ENCODE peak calls at places on chromosomes 5 and 9, in six cellular contexts. One of them, this sample, is unnamed.

GRCh38 chr5:40503438-40503837 is 176.3 kb upstream of the PTGER4 start:
- DNase-seq in heart left ventricle: no peak
- DNase-seq in AG04449: no peak
- DNase-seq in A549: no peak
- DNase-seq in endothelial cell of umbilical vein: peak
- DNase-seq in left ventricle myocardium inferior: no peak
- DNase-seq in this sample: no peak

GRCh38 chr5:152560508-152561137 is 155.5 kb upstream of the NMUR2 start:
- DNase-seq in AG04449: peak
- DNase-seq in heart left ventricle: peak
- DNase-seq in A549: peak
- DNase-seq in left ventricle myocardium inferior: peak
- DNase-seq in endothelial cell of umbilical vein: peak
- DNase-seq in this sample: no peak

GRCh38 chr5:88833371-88834107 is 49.4 kb downstream of the MEF2C start:
- DNase-seq in heart left ventricle: peak
- DNase-seq in left ventricle myocardium inferior: peak
- DNase-seq in endothelial cell of umbilical vein: peak
- DNase-seq in AG04449: no peak
- DNase-seq in A549: no peak
- DNase-seq in this sample: peak

GRCh38 chr5:16889203-16889971 is 46.7 kb downstream of the MYO10 start:
- DNase-seq in endothelial cell of umbilical vein: peak
- DNase-seq in heart left ventricle: no peak
- DNase-seq in A549: peak
- DNase-seq in left ventricle myocardium inferior: no peak
- DNase-seq in AG04449: no peak
- DNase-seq in this sample: peak

GRCh38 chr9:100011062-100011681 is 87.6 kb downstream of the ERP44 start:
- DNase-seq in endothelial cell of umbilical vein: peak
- DNase-seq in heart left ventricle: no peak
- DNase-seq in left ventricle myocardium inferior: no peak
- DNase-seq in A549: peak
- DNase-seq in AG04449: no peak
- DNase-seq in this sample: peak

GRCh38 chr9:124964604-124965003 is 23.7 kb upstream of the GOLGA1 start:
- DNase-seq in heart left ventricle: no peak
- DNase-seq in AG04449: no peak
- DNase-seq in left ventricle myocardium inferior: no peak
- DNase-seq in A549: no peak
- DNase-seq in endothelial cell of umbilical vein: no peak
- DNase-seq in this sample: no peak

GRCh38 chr5:180334176-180334575 is 19.0 kb downstream of the GFPT2 start:
- DNase-seq in A549: no peak
- DNase-seq in left ventricle myocardium inferior: no peak
- DNase-seq in heart left ventricle: no peak
- DNase-seq in endothelial cell of umbilical vein: no peak
- DNase-seq in AG04449: no peak
- DNase-seq in this sample: no peak

GRCh38 chr5:80255752-80256479 is at the start of gene SERINC5:
- DNase-seq in endothelial cell of umbilical vein: peak
- DNase-seq in A549: peak
- DNase-seq in AG04449: no peak
- DNase-seq in left ventricle myocardium inferior: peak
- DNase-seq in heart left ventricle: peak
- DNase-seq in this sample: no peak

GRCh38 chr5:91562922-91563321 is 179.8 kb upstream of the ARRDC3 start:
- DNase-seq in AG04449: no peak
- DNase-seq in heart left ventricle: no peak
- DNase-seq in left ventricle myocardium inferior: no peak
- DNase-seq in endothelial cell of umbilical vein: no peak
- DNase-seq in A549: no peak
- DNase-seq in this sample: no peak

GRCh38 chr9:102273952-102274351 is 535.5 kb upstream of the GRIN3A start:
- DNase-seq in heart left ventricle: no peak
- DNase-seq in A549: no peak
- DNase-seq in endothelial cell of umbilical vein: no peak
- DNase-seq in AG04449: no peak
- DNase-seq in left ventricle myocardium inferior: no peak
- DNase-seq in this sample: no peak

GRCh38 chr9:116198344-116198743 is 44.8 kb downstream of the PAPPA start:
- DNase-seq in A549: no peak
- DNase-seq in left ventricle myocardium inferior: no peak
- DNase-seq in heart left ventricle: no peak
- DNase-seq in AG04449: no peak
- DNase-seq in endothelial cell of umbilical vein: no peak
- DNase-seq in this sample: no peak

GRCh38 chr5:143682221-143682620 is 129.7 kb upstream of the HMHB1 start:
- DNase-seq in left ventricle myocardium inferior: no peak
- DNase-seq in AG04449: peak
- DNase-seq in heart left ventricle: no peak
- DNase-seq in A549: peak
- DNase-seq in endothelial cell of umbilical vein: no peak
- DNase-seq in this sample: no peak

GRCh38 chr5:96256795-96257470 is 176.1 kb downstream of the PCSK1 start:
- DNase-seq in heart left ventricle: no peak
- DNase-seq in AG04449: peak
- DNase-seq in left ventricle myocardium inferior: no peak
- DNase-seq in A549: peak
- DNase-seq in endothelial cell of umbilical vein: peak
- DNase-seq in this sample: no peak

GRCh38 chr5:16849821-16850220 is 86.3 kb downstream of the MYO10 start:
- DNase-seq in left ventricle myocardium inferior: no peak
- DNase-seq in endothelial cell of umbilical vein: no peak
- DNase-seq in AG04449: no peak
- DNase-seq in A549: no peak
- DNase-seq in heart left ventricle: no peak
- DNase-seq in this sample: no peak

GRCh38 chr5:142716963-142717362 is 31.1 kb upstream of the FGF1 start:
- DNase-seq in heart left ventricle: peak
- DNase-seq in endothelial cell of umbilical vein: peak
- DNase-seq in A549: peak
- DNase-seq in AG04449: no peak
- DNase-seq in left ventricle myocardium inferior: peak
- DNase-seq in this sample: no peak

GRCh38 chr9:109934499-109935214 is 154.7 kb downstream of the PALM2AKAP2 start:
- DNase-seq in heart left ventricle: peak
- DNase-seq in AG04449: no peak
- DNase-seq in endothelial cell of umbilical vein: no peak
- DNase-seq in left ventricle myocardium inferior: no peak
- DNase-seq in A549: no peak
- DNase-seq in this sample: no peak

GRCh38 chr9:114035221-114035844 is 42.8 kb downstream of the AMBP start:
- DNase-seq in heart left ventricle: no peak
- DNase-seq in A549: no peak
- DNase-seq in AG04449: no peak
- DNase-seq in left ventricle myocardium inferior: no peak
- DNase-seq in endothelial cell of umbilical vein: no peak
- DNase-seq in this sample: no peak

GRCh38 chr9:129885670-129886106 is 50.4 kb downstream of the USP20 start:
- DNase-seq in A549: peak
- DNase-seq in heart left ventricle: peak
- DNase-seq in left ventricle myocardium inferior: peak
- DNase-seq in endothelial cell of umbilical vein: peak
- DNase-seq in AG04449: peak
- DNase-seq in this sample: peak

GRCh38 chr9:113901196-113901818 is 25.2 kb downstream of the ZNF618 start:
- DNase-seq in endothelial cell of umbilical vein: no peak
- DNase-seq in A549: no peak
- DNase-seq in AG04449: no peak
- DNase-seq in heart left ventricle: no peak
- DNase-seq in left ventricle myocardium inferior: no peak
- DNase-seq in this sample: no peak

GRCh38 chr5:158609729-158610128 is 490.0 kb downstream of the EBF1 start:
- DNase-seq in left ventricle myocardium inferior: no peak
- DNase-seq in AG04449: no peak
- DNase-seq in A549: no peak
- DNase-seq in heart left ventricle: no peak
- DNase-seq in endothelial cell of umbilical vein: no peak
- DNase-seq in this sample: peak

GRCh38 chr9:79447308-79447605 is 124.5 kb upstream of the TLE4 start:
- DNase-seq in A549: no peak
- DNase-seq in left ventricle myocardium inferior: no peak
- DNase-seq in heart left ventricle: no peak
- DNase-seq in endothelial cell of umbilical vein: no peak
- DNase-seq in AG04449: no peak
- DNase-seq in this sample: no peak

GRCh38 chr9:72396247-72397091 is 31.5 kb upstream of the ZFAND5 start:
- DNase-seq in left ventricle myocardium inferior: no peak
- DNase-seq in endothelial cell of umbilical vein: peak
- DNase-seq in heart left ventricle: no peak
- DNase-seq in AG04449: peak
- DNase-seq in A549: peak
- DNase-seq in this sample: no peak

GRCh38 chr5:76403963-76404693 is 1.0 kb downstream of the IQGAP2 start:
- DNase-seq in A549: peak
- DNase-seq in AG04449: no peak
- DNase-seq in left ventricle myocardium inferior: peak
- DNase-seq in endothelial cell of umbilical vein: no peak
- DNase-seq in heart left ventricle: peak
- DNase-seq in this sample: no peak

GRCh38 chr9:126398403-126399058 is 71.9 kb downstream of the MVB12B start:
- DNase-seq in AG04449: no peak
- DNase-seq in endothelial cell of umbilical vein: peak
- DNase-seq in A549: peak
- DNase-seq in left ventricle myocardium inferior: peak
- DNase-seq in heart left ventricle: peak
- DNase-seq in this sample: no peak

DNA sequence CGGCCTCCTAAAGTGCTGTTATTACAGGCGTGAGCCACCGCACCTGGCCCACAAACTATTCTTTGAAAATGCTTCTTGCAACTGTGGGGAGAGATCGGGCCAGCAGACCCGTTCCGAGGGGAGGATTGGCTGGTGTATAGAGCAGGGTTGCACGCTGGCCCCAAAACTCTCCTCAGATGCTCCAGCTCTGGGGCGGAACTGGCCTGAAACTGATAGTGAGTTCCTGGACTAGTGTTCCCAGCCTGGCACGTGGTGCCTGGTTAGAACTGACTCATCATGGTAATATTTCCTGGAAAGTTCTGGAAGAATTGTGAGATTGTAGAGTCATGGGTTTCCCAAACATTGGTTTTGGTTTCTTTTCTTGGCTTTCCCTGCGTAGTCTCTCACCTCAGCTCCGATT is 120.5 kb downstream of the FBXL7 start:
- DNase-seq in endothelial cell of umbilical vein: peak
- DNase-seq in left ventricle myocardium inferior: no peak
- DNase-seq in heart left ventricle: no peak
- DNase-seq in A549: no peak
- DNase-seq in AG04449: no peak
- DNase-seq in this sample: peak
- H3K4me3 ChIP-seq in endothelial cell of umbilical vein: no peak
- H3K4me3 ChIP-seq in left ventricle myocardium inferior: no peak
- H3K4me3 ChIP-seq in heart left ventricle: no peak
- H3K4me3 ChIP-seq in A549: no peak
- H3K4me3 ChIP-seq in AG04449: no peak
- H3K4me3 ChIP-seq in this sample: peak

DNA sequence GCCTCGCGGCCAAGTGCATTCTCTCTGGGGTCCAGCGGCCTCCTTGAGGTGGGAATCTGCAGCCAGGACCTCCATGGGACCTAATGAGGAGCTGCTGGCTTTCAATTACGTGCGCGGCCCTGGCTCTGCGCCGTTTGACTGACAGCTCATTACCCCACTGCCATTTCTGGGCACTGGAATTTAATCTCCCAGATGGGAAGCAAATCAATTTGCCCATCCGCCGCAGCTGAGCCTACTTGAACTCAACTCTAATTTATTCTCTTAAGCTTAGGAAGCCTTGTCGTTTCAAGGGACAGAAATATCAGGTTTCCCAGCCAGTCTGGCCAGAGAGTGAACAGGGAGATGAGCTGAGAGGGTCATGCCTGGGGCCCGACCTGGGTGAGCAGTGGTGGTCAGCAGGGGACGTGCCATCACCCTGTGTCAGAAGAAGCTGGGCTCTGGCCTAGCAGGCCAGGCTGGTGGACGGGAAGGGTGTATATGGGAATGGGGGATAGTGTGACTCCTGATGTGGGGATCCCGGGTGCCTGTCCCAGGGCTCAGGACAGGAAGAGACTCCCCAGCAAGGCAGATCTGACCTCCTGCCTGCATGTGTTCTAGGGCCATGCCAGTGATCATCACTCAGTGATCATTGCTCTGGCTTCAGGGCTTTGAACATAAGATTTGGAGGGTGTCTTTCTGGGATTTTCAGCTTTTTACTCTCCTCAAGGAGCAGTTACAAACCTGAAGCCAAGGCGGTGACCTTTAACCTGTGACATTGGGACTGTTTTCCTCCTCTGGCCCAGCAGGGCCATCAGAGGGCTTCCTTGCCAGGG is 69.7 kb downstream of the MACROH2A1 start:
- DNase-seq in endothelial cell of umbilical vein: no peak
- DNase-seq in A549: no peak
- DNase-seq in left ventricle myocardium inferior: no peak
- DNase-seq in heart left ventricle: no peak
- DNase-seq in AG04449: no peak
- DNase-seq in this sample: no peak
- TF ChIP-seq CTCF in endothelial cell of umbilical vein: no peak
- TF ChIP-seq CTCF in A549: no peak
- TF ChIP-seq CTCF in left ventricle myocardium inferior: no peak
- TF ChIP-seq CTCF in heart left ventricle: no peak
- TF ChIP-seq CTCF in AG04449: no peak
- TF ChIP-seq CTCF in this sample: no peak

DNA sequence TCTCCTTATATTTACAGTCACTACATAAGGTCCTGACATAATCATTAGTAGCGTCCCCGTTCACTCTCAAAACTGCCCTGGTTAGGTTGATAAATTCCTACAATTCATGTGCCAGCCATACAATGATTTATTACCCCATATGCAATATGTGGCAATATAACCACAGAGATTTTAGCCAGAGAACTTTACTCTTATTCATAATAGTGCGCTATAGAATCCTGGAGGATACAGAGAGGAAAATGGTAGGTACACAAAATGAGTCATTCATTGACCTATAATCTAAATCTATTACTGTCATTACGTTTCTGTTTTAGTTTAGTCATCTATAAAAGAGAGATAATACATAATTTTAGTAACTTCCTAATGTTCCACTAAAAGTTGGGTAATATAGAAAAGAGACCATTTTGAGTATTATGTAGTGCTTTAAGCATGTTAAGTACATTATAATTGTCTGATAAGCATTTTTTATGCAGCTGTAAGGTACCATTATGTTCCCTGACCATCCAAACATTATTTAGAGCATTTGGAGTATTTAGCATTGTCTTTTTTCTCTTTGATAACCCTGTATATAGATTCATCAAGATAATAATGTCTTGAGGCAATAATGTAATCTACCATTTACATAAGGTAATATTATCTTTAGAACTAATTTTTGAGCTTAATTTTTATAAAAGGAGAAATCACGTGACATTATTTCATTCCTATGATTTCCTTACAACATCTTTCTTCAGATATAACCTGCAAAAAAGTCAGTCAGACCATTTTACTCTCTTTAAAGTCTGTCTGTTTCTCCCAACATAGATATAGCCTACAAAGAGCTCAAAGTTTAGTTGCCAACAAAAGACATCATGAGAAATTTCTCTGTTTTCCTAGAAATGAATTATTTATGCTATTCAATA is 655.5 kb upstream of the ZNF608 start:
- DNase-seq in heart left ventricle: no peak
- DNase-seq in endothelial cell of umbilical vein: no peak
- DNase-seq in AG04449: no peak
- DNase-seq in left ventricle myocardium inferior: no peak
- DNase-seq in A549: no peak
- DNase-seq in this sample: no peak
- H3K4me3 ChIP-seq in heart left ventricle: no peak
- H3K4me3 ChIP-seq in endothelial cell of umbilical vein: no peak
- H3K4me3 ChIP-seq in AG04449: no peak
- H3K4me3 ChIP-seq in left ventricle myocardium inferior: no peak
- H3K4me3 ChIP-seq in A549: no peak
- H3K4me3 ChIP-seq in this sample: no peak

GRCh38 chr5:21154526-21154925 is 1166.5 kb upstream of the CDH18 start:
- DNase-seq in left ventricle myocardium inferior: no peak
- DNase-seq in AG04449: no peak
- DNase-seq in A549: no peak
- DNase-seq in endothelial cell of umbilical vein: peak
- DNase-seq in heart left ventricle: no peak
- DNase-seq in this sample: no peak
- TF ChIP-seq CTCF in left ventricle myocardium inferior: no peak
- TF ChIP-seq CTCF in AG04449: no peak
- TF ChIP-seq CTCF in A549: no peak
- TF ChIP-seq CTCF in endothelial cell of umbilical vein: no peak
- TF ChIP-seq CTCF in heart left ventricle: no peak
- TF ChIP-seq CTCF in this sample: no peak